ENCODE peak calls at places on chromosomes 11 and 22, in four cellular contexts. L is HCT116; Y is GM12865; Q is activated CD8-positive, alpha-beta memory T cell treated with anti-CD3 and anti-CD28 coated beads for 48 hours. O is an unnamed sample.

GRCh38 chr11:94786264-94787126 is 18.3 kb downstream of the AMOTL1 start:
- DNase-seq in L (no peak), Y (peak), Q (no peak), O (no peak)

GRCh38 chr22:18082467-18082866 is 4.7 kb downstream of the PEX26 start:
- DNase-seq in L (no peak), Y (no peak), Q (no peak), O (no peak)

GRCh38 chr22:23822101-23822671 is 16.6 kb downstream of the DERL3 start:
- DNase-seq in L (no peak), Y (no peak), Q (no peak), O (no peak)

GRCh38 chr11:16153951-16154350 is 202.4 kb downstream of the SOX6 start:
- DNase-seq in L (no peak), Y (no peak), Q (no peak), O (no peak)

GRCh38 chr22:46941958-46942815 is 179.7 kb downstream of the TBC1D22A start:
- DNase-seq in L (no peak), Y (no peak), Q (no peak), O (no peak)

GRCh38 chr22:41779889-41780505 is 20.5 kb upstream of the CCDC134 start:
- DNase-seq in L (no peak), Y (no peak), Q (no peak), O (no peak)

GRCh38 chr11:116336540-116336939 is 436.2 kb downstream of the BUD13 start:
- DNase-seq in L (no peak), Y (no peak), Q (no peak), O (no peak)

GRCh38 chr11:67354314-67355022 is 1.1 kb upstream of the POLD4 start:
- DNase-seq in L (peak), Y (no peak), Q (no peak), O (peak)

GRCh38 chr11:104254347-104254746 is 90.4 kb upstream of the PDGFD start:
- DNase-seq in L (peak), Y (peak), Q (peak), O (no peak)

GRCh38 chr11:112731538-112731937 is 229.7 kb upstream of the NCAM1 start:
- DNase-seq in L (no peak), Y (no peak), Q (no peak), O (no peak)